ENCODE peak calls at places on chromosome 21, in ten cellular contexts. One of them, this sample, is unnamed.

GRCh38 chr21:33403128-33403785 is at the start of gene IFNGR2:
- DNase-seq in fibroblast of mammary gland: no peak
- DNase-seq in mucosa of descending colon: peak; percentile 74
- DNase-seq in cardiac fibroblast: peak; percentile 52
- DNase-seq in fibroblast of the aortic adventitia: no peak
- DNase-seq in adrenal gland: no peak
- DNase-seq in CD8-positive, alpha-beta T cell: peak; percentile 42
- DNase-seq in AG04450: no peak
- DNase-seq in GM23338: peak; percentile 58
- DNase-seq in heart right ventricle: peak; percentile 65
- DNase-seq in this sample: no peak

GRCh38 chr21:25039461-25040380 is 567.6 kb downstream of the MRPL39 start:
- DNase-seq in fibroblast of the aortic adventitia: no peak
- DNase-seq in CD8-positive, alpha-beta T cell: no peak
- DNase-seq in adrenal gland: no peak
- DNase-seq in GM23338: peak; percentile 34
- DNase-seq in fibroblast of mammary gland: peak; percentile 5
- DNase-seq in AG04450: no peak
- DNase-seq in cardiac fibroblast: no peak
- DNase-seq in mucosa of descending colon: no peak
- DNase-seq in heart right ventricle: no peak
- DNase-seq in this sample: peak; percentile 53

GRCh38 chr21:29342394-29342957 is 43.8 kb downstream of the BACH1 start:
- DNase-seq in fibroblast of mammary gland: peak; percentile 100
- DNase-seq in adrenal gland: peak; percentile 33
- DNase-seq in mucosa of descending colon: peak; percentile 31
- DNase-seq in fibroblast of the aortic adventitia: peak; percentile 96
- DNase-seq in cardiac fibroblast: peak; percentile 93
- DNase-seq in GM23338: no peak
- DNase-seq in CD8-positive, alpha-beta T cell: no peak
- DNase-seq in heart right ventricle: peak; percentile 67
- DNase-seq in AG04450: peak; percentile 97
- DNase-seq in this sample: peak; percentile 99

GRCh38 chr21:21034046-21034445 is 35.8 kb downstream of the NCAM2 start:
- DNase-seq in CD8-positive, alpha-beta T cell: no peak
- DNase-seq in heart right ventricle: no peak
- DNase-seq in AG04450: no peak
- DNase-seq in mucosa of descending colon: no peak
- DNase-seq in cardiac fibroblast: no peak
- DNase-seq in fibroblast of the aortic adventitia: no peak
- DNase-seq in adrenal gland: no peak
- DNase-seq in GM23338: no peak
- DNase-seq in fibroblast of mammary gland: no peak
- DNase-seq in this sample: no peak

GRCh38 chr21:42578761-42579415 is 65.2 kb downstream of the SLC37A1 start:
- DNase-seq in cardiac fibroblast: no peak
- DNase-seq in heart right ventricle: peak; percentile 49
- DNase-seq in fibroblast of mammary gland: no peak
- DNase-seq in AG04450: no peak
- DNase-seq in mucosa of descending colon: peak; percentile 14
- DNase-seq in adrenal gland: peak; percentile 20
- DNase-seq in GM23338: no peak
- DNase-seq in fibroblast of the aortic adventitia: no peak
- DNase-seq in CD8-positive, alpha-beta T cell: no peak
- DNase-seq in this sample: no peak

GRCh38 chr21:41786521-41786987 is 19.7 kb upstream of the RIPK4 start:
- DNase-seq in heart right ventricle: no peak
- DNase-seq in AG04450: no peak
- DNase-seq in GM23338: no peak
- DNase-seq in fibroblast of the aortic adventitia: peak; percentile 73
- DNase-seq in fibroblast of mammary gland: no peak
- DNase-seq in mucosa of descending colon: no peak
- DNase-seq in adrenal gland: no peak
- DNase-seq in cardiac fibroblast: no peak
- DNase-seq in CD8-positive, alpha-beta T cell: no peak
- DNase-seq in this sample: no peak

GRCh38 chr21:42654179-42654912 is 925 bp downstream of the PDE9A start:
- DNase-seq in adrenal gland: no peak
- DNase-seq in fibroblast of the aortic adventitia: no peak
- DNase-seq in cardiac fibroblast: peak; percentile 16
- DNase-seq in GM23338: peak; percentile 76
- DNase-seq in fibroblast of mammary gland: no peak
- DNase-seq in AG04450: no peak
- DNase-seq in CD8-positive, alpha-beta T cell: no peak
- DNase-seq in mucosa of descending colon: peak; percentile 57
- DNase-seq in heart right ventricle: no peak
- DNase-seq in this sample: no peak

GRCh38 chr21:42063206-42063577 is 7.9 kb upstream of the UMODL1 start:
- DNase-seq in GM23338: no peak
- DNase-seq in fibroblast of mammary gland: no peak
- DNase-seq in cardiac fibroblast: no peak
- DNase-seq in AG04450: no peak
- DNase-seq in CD8-positive, alpha-beta T cell: peak; percentile 40
- DNase-seq in fibroblast of the aortic adventitia: no peak
- DNase-seq in mucosa of descending colon: peak; percentile 66
- DNase-seq in heart right ventricle: no peak
- DNase-seq in adrenal gland: peak; percentile 47
- DNase-seq in this sample: no peak

GRCh38 chr21:39502631-39503030 is 50.9 kb downstream of the SH3BGR start:
- DNase-seq in mucosa of descending colon: no peak
- DNase-seq in fibroblast of mammary gland: no peak
- DNase-seq in fibroblast of the aortic adventitia: no peak
- DNase-seq in cardiac fibroblast: no peak
- DNase-seq in AG04450: no peak
- DNase-seq in GM23338: no peak
- DNase-seq in adrenal gland: no peak
- DNase-seq in CD8-positive, alpha-beta T cell: no peak
- DNase-seq in heart right ventricle: no peak
- DNase-seq in this sample: no peak

GRCh38 chr21:45824546-45825208 is 156.9 kb upstream of the COL6A1 start:
- DNase-seq in CD8-positive, alpha-beta T cell: no peak
- DNase-seq in fibroblast of mammary gland: no peak
- DNase-seq in heart right ventricle: no peak
- DNase-seq in AG04450: no peak
- DNase-seq in fibroblast of the aortic adventitia: no peak
- DNase-seq in adrenal gland: no peak
- DNase-seq in mucosa of descending colon: no peak
- DNase-seq in cardiac fibroblast: no peak
- DNase-seq in GM23338: no peak
- DNase-seq in this sample: no peak

GRCh38 chr21:45698493-45698947 is 55.0 kb downstream of the PCBP3 start:
- DNase-seq in GM23338: no peak
- DNase-seq in heart right ventricle: peak; percentile 33
- DNase-seq in AG04450: peak; percentile 55
- DNase-seq in adrenal gland: peak; percentile 79
- DNase-seq in cardiac fibroblast: peak; percentile 98
- DNase-seq in fibroblast of mammary gland: peak; percentile 100
- DNase-seq in CD8-positive, alpha-beta T cell: no peak
- DNase-seq in fibroblast of the aortic adventitia: peak; percentile 98
- DNase-seq in mucosa of descending colon: no peak
- DNase-seq in this sample: peak; percentile 99

GRCh38 chr21:45640888-45641479 is 2.5 kb upstream of the PCBP3 start:
- DNase-seq in fibroblast of the aortic adventitia: peak; percentile 38
- DNase-seq in cardiac fibroblast: peak; percentile 82
- DNase-seq in fibroblast of mammary gland: peak; percentile 72
- DNase-seq in AG04450: no peak
- DNase-seq in heart right ventricle: peak; percentile 53
- DNase-seq in GM23338: peak; percentile 77
- DNase-seq in mucosa of descending colon: peak; percentile 67
- DNase-seq in adrenal gland: peak; percentile 41
- DNase-seq in CD8-positive, alpha-beta T cell: no peak
- DNase-seq in this sample: peak; percentile 22

GRCh38 chr21:16117851-16118592 is 388.2 kb downstream of the USP25 start:
- DNase-seq in CD8-positive, alpha-beta T cell: no peak
- DNase-seq in fibroblast of mammary gland: peak; percentile 97
- DNase-seq in heart right ventricle: no peak
- DNase-seq in fibroblast of the aortic adventitia: peak; percentile 95
- DNase-seq in GM23338: no peak
- DNase-seq in AG04450: peak; percentile 71
- DNase-seq in mucosa of descending colon: no peak
- DNase-seq in adrenal gland: no peak
- DNase-seq in cardiac fibroblast: peak; percentile 63
- DNase-seq in this sample: peak; percentile 99
- H3K4me3 ChIP-seq in CD8-positive, alpha-beta T cell: no peak overlapping the region
- H3K4me3 ChIP-seq in fibroblast of mammary gland: no peak overlapping the region
- H3K4me3 ChIP-seq in heart right ventricle: peak overlapping the region; percentile 4
- H3K4me3 ChIP-seq in fibroblast of the aortic adventitia: peak overlapping the region; percentile 34
- H3K4me3 ChIP-seq in GM23338: no peak overlapping the region
- H3K4me3 ChIP-seq in AG04450: no peak overlapping the region
- H3K4me3 ChIP-seq in mucosa of descending colon: no peak overlapping the region
- H3K4me3 ChIP-seq in adrenal gland: no peak overlapping the region
- H3K4me3 ChIP-seq in cardiac fibroblast: peak overlapping the region; percentile 4
- H3K4me3 ChIP-seq in this sample: no peak overlapping the region

DNA sequence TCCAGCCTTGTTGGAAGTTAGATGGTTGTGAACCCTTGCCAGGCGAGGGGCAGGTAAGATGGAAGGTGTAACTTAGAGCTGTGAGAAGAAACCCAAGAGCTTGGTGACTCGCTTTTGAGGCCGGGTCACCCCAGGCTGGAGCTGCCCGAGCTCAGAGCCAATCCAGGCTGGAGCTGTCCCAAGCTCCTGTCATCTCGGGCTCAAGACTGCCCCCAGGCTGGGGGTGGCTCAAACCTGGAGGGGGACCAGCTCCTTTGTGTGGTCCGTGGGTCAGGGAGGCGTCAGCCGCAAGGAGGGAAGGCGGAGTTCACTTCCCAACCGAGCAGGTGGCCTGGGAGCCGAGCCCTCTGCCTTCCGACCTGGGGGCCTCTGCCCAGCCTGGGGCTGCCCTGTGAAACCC is 2.0 kb downstream of the HUNK start:
- DNase-seq in fibroblast of mammary gland: no peak
- DNase-seq in GM23338: peak; percentile 55
- DNase-seq in AG04450: no peak
- DNase-seq in CD8-positive, alpha-beta T cell: no peak
- DNase-seq in heart right ventricle: no peak
- DNase-seq in adrenal gland: no peak
- DNase-seq in cardiac fibroblast: no peak
- DNase-seq in fibroblast of the aortic adventitia: no peak
- DNase-seq in mucosa of descending colon: peak; percentile 52
- DNase-seq in this sample: no peak
- H3K4me3 ChIP-seq in fibroblast of mammary gland: no peak overlapping the region
- H3K4me3 ChIP-seq in GM23338: peak overlapping the region; percentile 85
- H3K4me3 ChIP-seq in AG04450: no peak overlapping the region
- H3K4me3 ChIP-seq in CD8-positive, alpha-beta T cell: no peak overlapping the region
- H3K4me3 ChIP-seq in heart right ventricle: no peak overlapping the region
- H3K4me3 ChIP-seq in adrenal gland: no peak overlapping the region
- H3K4me3 ChIP-seq in cardiac fibroblast: no peak overlapping the region
- H3K4me3 ChIP-seq in fibroblast of the aortic adventitia: no peak overlapping the region
- H3K4me3 ChIP-seq in mucosa of descending colon: no peak overlapping the region
- H3K4me3 ChIP-seq in this sample: no peak overlapping the region

GRCh38 chr21:37424987-37425386 is 58.4 kb downstream of the DYRK1A start:
- DNase-seq in mucosa of descending colon: no peak
- DNase-seq in GM23338: no peak
- DNase-seq in fibroblast of the aortic adventitia: no peak
- DNase-seq in adrenal gland: no peak
- DNase-seq in cardiac fibroblast: no peak
- DNase-seq in AG04450: no peak
- DNase-seq in CD8-positive, alpha-beta T cell: no peak
- DNase-seq in heart right ventricle: no peak
- DNase-seq in fibroblast of mammary gland: no peak
- DNase-seq in this sample: no peak
- H3K4me3 ChIP-seq in mucosa of descending colon: no peak overlapping the region
- H3K4me3 ChIP-seq in GM23338: no peak overlapping the region
- H3K4me3 ChIP-seq in fibroblast of the aortic adventitia: no peak overlapping the region
- H3K4me3 ChIP-seq in adrenal gland: no peak overlapping the region
- H3K4me3 ChIP-seq in cardiac fibroblast: no peak overlapping the region
- H3K4me3 ChIP-seq in AG04450: no peak overlapping the region
- H3K4me3 ChIP-seq in CD8-positive, alpha-beta T cell: no peak overlapping the region
- H3K4me3 ChIP-seq in heart right ventricle: no peak overlapping the region
- H3K4me3 ChIP-seq in fibroblast of mammary gland: no peak overlapping the region
- H3K4me3 ChIP-seq in this sample: no peak overlapping the region

GRCh38 chr21:37383066-37383465 is 16.5 kb downstream of the DYRK1A start:
- DNase-seq in GM23338: peak; percentile 32
- DNase-seq in fibroblast of mammary gland: peak; percentile 55
- DNase-seq in cardiac fibroblast: peak; percentile 70
- DNase-seq in AG04450: no peak
- DNase-seq in CD8-positive, alpha-beta T cell: no peak
- DNase-seq in adrenal gland: no peak
- DNase-seq in fibroblast of the aortic adventitia: peak; percentile 78
- DNase-seq in heart right ventricle: no peak
- DNase-seq in mucosa of descending colon: no peak
- DNase-seq in this sample: no peak

GRCh38 chr21:37381883-37382585 is 15.5 kb downstream of the DYRK1A start:
- DNase-seq in fibroblast of mammary gland: no peak
- DNase-seq in fibroblast of the aortic adventitia: no peak
- DNase-seq in heart right ventricle: no peak
- DNase-seq in cardiac fibroblast: no peak
- DNase-seq in adrenal gland: no peak
- DNase-seq in CD8-positive, alpha-beta T cell: no peak
- DNase-seq in mucosa of descending colon: no peak
- DNase-seq in GM23338: no peak
- DNase-seq in AG04450: no peak
- DNase-seq in this sample: no peak

GRCh38 chr21:37383784-37384311 is 17.3 kb downstream of the DYRK1A start:
- DNase-seq in GM23338: no peak
- DNase-seq in fibroblast of the aortic adventitia: no peak
- DNase-seq in heart right ventricle: no peak
- DNase-seq in adrenal gland: no peak
- DNase-seq in CD8-positive, alpha-beta T cell: no peak
- DNase-seq in fibroblast of mammary gland: no peak
- DNase-seq in AG04450: no peak
- DNase-seq in cardiac fibroblast: no peak
- DNase-seq in mucosa of descending colon: no peak
- DNase-seq in this sample: no peak

GRCh38 chr21:37378700-37379139 is 12.1 kb downstream of the DYRK1A start:
- DNase-seq in cardiac fibroblast: no peak
- DNase-seq in GM23338: no peak
- DNase-seq in heart right ventricle: no peak
- DNase-seq in fibroblast of mammary gland: no peak
- DNase-seq in fibroblast of the aortic adventitia: no peak
- DNase-seq in adrenal gland: no peak
- DNase-seq in mucosa of descending colon: no peak
- DNase-seq in CD8-positive, alpha-beta T cell: no peak
- DNase-seq in AG04450: no peak
- DNase-seq in this sample: no peak

DNA sequence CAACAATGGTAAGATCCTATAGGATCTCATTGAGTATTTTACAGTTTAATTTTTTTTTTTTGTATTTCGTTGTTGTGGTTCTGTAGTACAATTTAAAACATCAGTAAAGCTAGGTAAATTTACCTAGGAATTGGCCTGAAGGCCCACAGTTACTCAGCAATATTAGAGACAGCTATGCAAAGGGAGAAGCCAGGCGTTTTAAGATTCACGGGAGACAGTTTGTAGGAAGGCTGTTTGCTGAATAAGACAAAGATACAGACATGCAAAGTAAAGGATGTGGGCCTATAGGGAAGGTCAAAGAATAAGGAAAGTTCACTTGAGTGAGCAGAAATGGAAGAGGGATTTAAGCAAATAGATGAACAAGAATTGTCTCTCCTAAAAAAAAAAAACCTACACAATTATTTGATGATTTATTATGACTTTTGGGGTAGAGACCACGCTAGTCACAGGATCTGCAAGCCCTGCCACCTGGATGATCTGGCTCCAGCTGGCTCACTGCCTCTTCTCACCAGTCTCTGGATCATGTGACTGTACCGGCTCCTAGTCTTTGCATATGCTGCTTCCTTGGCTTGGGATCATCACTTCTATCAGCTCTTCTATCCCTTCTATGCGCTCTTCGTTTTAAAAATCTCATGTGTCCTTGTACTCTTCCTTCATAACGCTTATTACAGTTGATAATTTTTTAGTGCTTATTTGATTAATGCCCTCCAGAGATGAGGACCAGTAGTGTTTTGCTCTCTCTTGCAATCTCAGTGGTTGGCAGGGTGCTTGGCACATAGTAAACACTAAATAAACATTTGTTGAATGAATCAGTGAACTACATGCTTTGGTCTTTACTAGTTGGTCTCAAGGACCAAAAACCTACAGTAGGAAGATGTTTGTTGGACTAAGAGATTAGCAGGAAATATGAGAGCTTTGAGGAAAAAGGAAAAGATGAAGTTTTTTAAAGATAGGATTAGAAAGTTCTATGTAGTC is 14.1 kb downstream of the DYRK1A start:
- DNase-seq in CD8-positive, alpha-beta T cell: no peak
- DNase-seq in adrenal gland: peak; percentile 43
- DNase-seq in cardiac fibroblast: no peak
- DNase-seq in mucosa of descending colon: no peak
- DNase-seq in heart right ventricle: no peak
- DNase-seq in AG04450: no peak
- DNase-seq in GM23338: peak; percentile 60
- DNase-seq in fibroblast of mammary gland: peak; percentile 40
- DNase-seq in fibroblast of the aortic adventitia: no peak
- DNase-seq in this sample: no peak
- H3K4me3 ChIP-seq in CD8-positive, alpha-beta T cell: no peak overlapping the region
- H3K4me3 ChIP-seq in adrenal gland: no peak overlapping the region
- H3K4me3 ChIP-seq in cardiac fibroblast: no peak overlapping the region
- H3K4me3 ChIP-seq in mucosa of descending colon: no peak overlapping the region
- H3K4me3 ChIP-seq in heart right ventricle: no peak overlapping the region
- H3K4me3 ChIP-seq in AG04450: no peak overlapping the region
- H3K4me3 ChIP-seq in GM23338: peak overlapping the region; percentile 3
- H3K4me3 ChIP-seq in fibroblast of mammary gland: no peak overlapping the region
- H3K4me3 ChIP-seq in fibroblast of the aortic adventitia: no peak overlapping the region
- H3K4me3 ChIP-seq in this sample: no peak overlapping the region

This sample was measured in fibroblast of lung.